ENCODE peak calls at places on chromosomes 12 and 14, in four cellular contexts. F is neuronal stem cell, V is GM23338, E is MM.1S. H is an unnamed sample. For H3K4me1, the result is how much of the 10 kb centered on the place peaks cover.

GRCh38 chr12:25332143-25332542 is 81.4 kb upstream of the KRAS start:
- DNase-seq in V (no peak), F (no peak), E (peak), H (no peak)

GRCh38 chr12:69836015-69836414 is 11.0 kb downstream of the MYRFL start:
- DNase-seq in V (no peak), E (no peak), F (no peak), H (no peak)

GRCh38 chr12:16325426-16325825 is 22.0 kb upstream of the MGST1 start:
- DNase-seq in V (no peak), E (no peak), F (no peak), H (no peak)

GRCh38 chr12:57135939-57136338 is 7.7 kb downstream of the LRP1 start:
- DNase-seq in E (no peak), F (no peak), V (peak), H (no peak)

GRCh38 chr12:128259556-128260070 is 7.4 kb upstream of the TMEM132C start:
- DNase-seq in F (peak), V (peak), E (no peak), H (peak)

GRCh38 chr14:67564236-67564635 is 31.1 kb downstream of the PLEKHH1 start:
- DNase-seq in F (no peak), V (no peak), E (no peak), H (no peak)

GRCh38 chr12:8120072-8120713 is 3.2 kb upstream of the CLEC4A start:
- DNase-seq in E (no peak), F (no peak), V (peak), H (no peak)

GRCh38 chr14:68420354-68420753 is 372.5 kb downstream of the ZFP36L1 start:
- DNase-seq in E (no peak), V (no peak), F (no peak), H (no peak)

GRCh38 chr12:91111366-91112321 is at the start of gene LUM:
- DNase-seq in F (peak), E (no peak), V (peak), H (no peak)

GRCh38 chr12:82383930-82384513 is 25.7 kb downstream of the METTL25 start:
- DNase-seq in F (no peak), E (no peak), V (peak), H (peak)

GRCh38 chr12:45263587-45263986 is 47.7 kb downstream of the ANO6 start:
- DNase-seq in V (no peak), F (no peak), E (no peak), H (no peak)

GRCh38 chr14:89013698-89014569 is 189.5 kb downstream of the TTC8 start:
- DNase-seq in V (no peak), E (no peak), F (no peak), H (no peak)

GRCh38 chr12:113727651-113728061 is 238.5 kb downstream of the RBM19 start:
- DNase-seq in F (no peak), E (no peak), V (no peak), H (no peak)

DNA sequence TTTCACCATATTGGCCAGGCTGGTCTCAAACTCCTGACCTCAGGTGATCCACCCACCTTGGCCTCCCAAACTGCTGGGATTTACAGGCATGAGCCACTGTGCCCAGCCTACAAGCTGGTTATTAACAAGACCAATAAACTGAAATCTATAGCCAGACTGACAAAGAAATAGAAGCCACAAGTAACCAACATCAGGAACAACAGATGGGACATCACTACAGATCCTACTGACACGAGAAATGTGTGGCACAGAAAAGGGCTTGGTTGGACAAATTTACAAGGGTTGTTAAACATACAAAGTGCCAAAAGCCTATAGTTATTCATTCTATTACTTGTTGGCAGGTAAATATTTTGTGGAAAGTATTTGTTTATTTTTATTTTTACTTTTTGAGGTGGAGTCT is 11.6 kb downstream of the MTA1 start:
- DNase-seq in E (no peak), V (no peak), F (no peak), H (no peak)
- H3K4me2 ChIP-seq in E (no peak), V (no peak), F (no peak), H (no peak)

DNA sequence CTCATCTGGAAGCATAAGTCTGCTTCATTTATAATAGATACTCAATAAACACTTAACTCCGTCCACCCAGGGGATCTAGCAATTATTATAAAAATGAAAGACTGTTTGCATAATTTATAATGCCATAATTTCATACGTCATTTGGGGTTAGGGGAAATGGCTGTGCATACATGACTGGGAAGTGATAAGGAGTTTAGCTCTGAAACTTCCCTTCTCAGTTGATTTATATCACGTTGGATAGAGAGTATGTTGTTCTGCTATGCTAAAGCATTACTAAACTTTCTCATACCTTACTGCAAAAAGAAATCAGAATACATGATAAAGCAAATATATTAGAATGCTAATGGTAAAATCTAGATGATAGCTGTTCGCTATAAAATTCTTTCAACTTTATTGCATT is 90.4 kb upstream of the DYNC1H1 start:
- DNase-seq in E (no peak), V (no peak), F (no peak), H (no peak)
- H3K4me1 ChIP-seq in E (under half), V (under half), F (under half), H (half or more)

DNA sequence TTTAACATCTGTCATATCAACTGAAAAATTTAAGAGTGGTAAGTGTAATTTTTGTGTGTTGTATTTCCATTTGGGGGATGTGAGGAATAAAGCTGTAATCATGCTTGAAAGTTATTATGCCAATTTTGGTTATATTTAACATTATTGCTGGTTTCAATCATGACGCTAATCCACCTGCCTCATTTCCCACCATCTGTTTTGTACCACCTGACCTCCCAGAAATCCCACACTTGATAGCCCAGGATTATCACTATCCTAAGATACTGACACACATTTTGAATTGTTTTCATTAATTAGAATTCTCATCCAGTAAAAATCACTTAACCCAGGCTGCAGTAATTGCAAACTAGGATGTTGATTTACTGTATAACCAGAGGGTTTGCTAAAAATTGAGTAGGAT is 1119.8 kb downstream of the AACS start:
- DNase-seq in E (no peak), F (no peak), V (no peak), H (no peak)
- H3K27ac ChIP-seq in E (no peak), F (no peak), V (no peak), H (no peak)

DNA sequence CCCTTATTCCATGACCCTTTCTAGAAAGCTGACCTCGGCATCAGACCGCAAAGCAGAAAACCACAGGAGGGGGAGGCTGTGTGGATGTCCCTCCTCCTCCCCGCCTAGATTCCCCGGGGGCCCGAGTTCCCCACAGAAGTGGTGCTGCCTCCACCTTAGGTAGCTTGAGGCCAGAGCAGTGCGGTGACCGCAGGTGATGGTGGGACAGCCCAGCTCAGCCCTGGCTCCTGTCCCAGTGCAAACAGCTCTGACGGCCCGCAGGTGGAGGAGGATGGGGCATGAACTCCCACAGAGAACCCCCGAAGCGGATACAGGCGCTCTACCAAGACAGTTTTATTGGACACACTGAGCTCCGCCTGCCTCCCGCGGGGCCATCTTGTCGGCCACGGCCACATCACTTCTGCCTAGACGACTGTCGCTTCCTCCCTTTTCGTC is 19.5 kb downstream of the ARL6IP4 start:
- DNase-seq in E (no peak), F (no peak), V (no peak), H (no peak)
- H3K4me2 ChIP-seq in E (no peak), F (no peak), V (no peak), H (no peak)

DNA sequence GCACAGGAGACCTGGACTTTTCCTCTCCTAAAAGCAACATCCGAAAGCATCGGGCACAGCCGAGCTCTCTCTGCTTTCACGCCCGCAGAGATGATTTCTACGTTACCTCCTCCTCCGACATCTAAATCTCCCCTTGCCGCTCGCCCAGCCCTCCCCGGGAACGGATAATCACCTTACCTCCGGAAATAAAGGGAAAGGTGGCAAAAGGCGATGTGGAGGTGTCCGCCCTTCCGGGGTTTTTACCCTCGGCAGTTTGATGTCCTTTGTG is 560 bp downstream of the SLC38A1 start:
- DNase-seq in F (no peak), V (no peak), E (no peak), H (no peak)
- H3K4me1 ChIP-seq in F (under half), V (under half), E (under half), H (under half)

H was measured in OCI-LY7.